ENCODE peak calls at places on chromosomes 4 and X, in four cellular contexts. B, M, P and K are unnamed samples.

GRCh38 chr4:131499139-131499873 is 1649.8 kb upstream of the PCDH10 start:
- DNase-seq in P (peak), M (peak), B (no peak), K (peak)

GRCh38 chr4:15162465-15163283 is 160.4 kb downstream of the CPEB2 start:
- DNase-seq in M (peak), P (peak), B (no peak), K (no peak)

GRCh38 chrX:24026403-24026801 is 584 bp downstream of the KLHL15 start:
- DNase-seq in M (no peak), B (no peak), P (peak), K (peak)

GRCh38 chr4:106473515-106473914 is 104.9 kb upstream of the GIMD1 start:
- DNase-seq in P (no peak), M (no peak), B (no peak), K (no peak)

GRCh38 chr4:139265654-139266053 is 14.4 kb downstream of the MGARP start:
- DNase-seq in M (no peak), P (no peak), B (no peak), K (no peak)

GRCh38 chrX:104310084-104310483 is 55.4 kb upstream of the ESX1 start:
- DNase-seq in B (no peak), M (peak), P (peak), K (peak)

GRCh38 chrX:154751121-154751668 is 318 bp upstream of the GAB3 start:
- DNase-seq in B (no peak), M (no peak), P (no peak), K (no peak)

GRCh38 chrX:106035064-106035463 is 3.5 kb downstream of the SERPINA7 start:
- DNase-seq in P (no peak), B (no peak), M (no peak), K (no peak)

GRCh38 chrX:123084797-123085196 is 99.3 kb upstream of the GRIA3 start:
- DNase-seq in M (no peak), B (no peak), P (peak), K (no peak)

GRCh38 chrX:85992811-85993229 is 54.5 kb downstream of the CHM start:
- DNase-seq in P (peak), B (no peak), M (peak), K (no peak)

GRCh38 chrX:136488706-136489105 is 959 bp downstream of the BRS3 start:
- DNase-seq in M (no peak), P (no peak), B (no peak), K (no peak)

GRCh38 chr4:74440356-74440755 is 4.6 kb upstream of the AREG start:
- DNase-seq in B (no peak), P (no peak), M (no peak), K (no peak)

GRCh38 chr4:101865501-101866062 is 75.1 kb downstream of the BANK1 start:
- DNase-seq in B (no peak), M (peak), P (peak), K (peak)

GRCh38 chr4:69025191-69025998 is 70.9 kb upstream of the UGT2B7 start:
- DNase-seq in B (peak), P (peak), M (no peak), K (no peak)

GRCh38 chrX:110759785-110760184 is 35.8 kb downstream of the CHRDL1 start:
- DNase-seq in P (no peak), M (peak), B (no peak), K (no peak)

GRCh38 chr4:57146444-57146843 is 36.3 kb upstream of the IGFBP7 start:
- DNase-seq in M (no peak), P (no peak), B (no peak), K (no peak)

GRCh38 chr4:20353646-20354045 is 101.9 kb downstream of the SLIT2 start:
- DNase-seq in M (no peak), B (no peak), P (no peak), K (no peak)

GRCh38 chr4:22720091-22720490 is 27.4 kb downstream of the GBA3 start:
- DNase-seq in P (peak), B (no peak), M (peak), K (no peak)

GRCh38 chr4:154984616-154985015 is 203.5 kb downstream of the RBM46 start:
- DNase-seq in P (no peak), M (no peak), B (no peak), K (no peak)

GRCh38 chrX:47648376-47648775 is 2.0 kb downstream of the ELK1 start:
- DNase-seq in P (no peak), M (peak), B (no peak), K (no peak)

GRCh38 chrX:119638725-119639471 is 32.7 kb upstream of the NKRF start:
- DNase-seq in B (no peak), M (peak), P (no peak), K (no peak)

GRCh38 chr4:156568479-156568878 is 403.1 kb downstream of the PDGFC start:
- DNase-seq in B (no peak), M (no peak), P (no peak), K (no peak)

GRCh38 chrX:149491812-149492211 is 13.3 kb downstream of the IDS start:
- DNase-seq in B (no peak), M (no peak), P (no peak), K (no peak)

GRCh38 chr4:99144070-99144469 is at the start of gene ADH4:
- DNase-seq in P (no peak), B (no peak), M (peak), K (no peak)

GRCh38 chr4:139645458-139645857 is 20.2 kb upstream of the MGST2 start:
- DNase-seq in P (no peak), M (no peak), B (no peak), K (peak)

GRCh38 chr4:173652283-173652931 is 122.4 kb upstream of the HAND2 start:
- DNase-seq in P (no peak), B (no peak), M (no peak), K (no peak)

GRCh38 chrX:13778916-13779315 is 38.0 kb downstream of the GPM6B start:
- DNase-seq in B (no peak), M (peak), P (no peak), K (no peak)

GRCh38 chr4:25769251-25769650 is 93.5 kb downstream of the SEL1L3 start:
- DNase-seq in P (no peak), M (peak), B (no peak), K (no peak)

GRCh38 chr4:78325244-78326187 is 226.1 kb upstream of the ANXA3 start:
- DNase-seq in P (no peak), B (no peak), M (no peak), K (no peak)

GRCh38 chr4:86108152-86108551 is 251.7 kb downstream of the MAPK10 start:
- DNase-seq in M (peak), B (no peak), P (no peak), K (no peak)

GRCh38 chrX:130108647-130109428 is 1.5 kb downstream of the ELF4 start:
- DNase-seq in B (no peak), M (no peak), P (no peak), K (peak)

GRCh38 chr4:6419452-6420028 is 52.9 kb downstream of the PPP2R2C start:
- DNase-seq in P (no peak), B (no peak), M (peak), K (no peak)

GRCh38 chr4:40844261-40844660 is 94.5 kb downstream of the NSUN7 start:
- DNase-seq in B (no peak), M (no peak), P (no peak), K (no peak)

GRCh38 chrX:52346462-52347165 is 22.2 kb upstream of the XAGE2 start:
- DNase-seq in M (peak), P (no peak), B (no peak), K (peak)

GRCh38 chrX:45771560-45772340 is 571.1 kb upstream of the DIPK2B start:
- DNase-seq in P (peak), M (peak), B (no peak), K (peak)

GRCh38 chr4:142226014-142226413 is 589.6 kb downstream of the IL15 start:
- DNase-seq in B (no peak), M (no peak), P (no peak), K (no peak)

GRCh38 chrX:104282326-104282725 is 27.6 kb upstream of the ESX1 start:
- DNase-seq in M (no peak), P (no peak), B (no peak), K (no peak)

GRCh38 chrX:10577863-10578262 is 42.5 kb downstream of the MID1 start:
- DNase-seq in B (no peak), M (no peak), P (no peak), K (no peak)

GRCh38 chrX:31459361-31459760 is 387.5 kb upstream of the FTHL17 start:
- DNase-seq in B (no peak), M (peak), P (no peak), K (no peak)

GRCh38 chrX:40470830-40471429 is 109.8 kb upstream of the ATP6AP2 start:
- DNase-seq in M (no peak), P (peak), B (peak), K (no peak)

GRCh38 chrX:40471965-40472648 is 108.7 kb upstream of the ATP6AP2 start:
- DNase-seq in P (peak), M (peak), B (peak), K (peak)

GRCh38 chrX:40473460-40474204 is 107.1 kb upstream of the ATP6AP2 start:
- DNase-seq in P (no peak), B (no peak), M (no peak), K (no peak)

GRCh38 chrX:40476958-40477357 is 103.8 kb upstream of the ATP6AP2 start:
- DNase-seq in B (no peak), M (no peak), P (no peak), K (no peak)

GRCh38 chrX:40474205-40474626 is 106.6 kb upstream of the ATP6AP2 start:
- DNase-seq in P (peak), M (peak), B (peak), K (no peak)
- H3K14ac ChIP-seq in P (no peak), M (no peak), B (no peak), K (no peak)

DNA sequence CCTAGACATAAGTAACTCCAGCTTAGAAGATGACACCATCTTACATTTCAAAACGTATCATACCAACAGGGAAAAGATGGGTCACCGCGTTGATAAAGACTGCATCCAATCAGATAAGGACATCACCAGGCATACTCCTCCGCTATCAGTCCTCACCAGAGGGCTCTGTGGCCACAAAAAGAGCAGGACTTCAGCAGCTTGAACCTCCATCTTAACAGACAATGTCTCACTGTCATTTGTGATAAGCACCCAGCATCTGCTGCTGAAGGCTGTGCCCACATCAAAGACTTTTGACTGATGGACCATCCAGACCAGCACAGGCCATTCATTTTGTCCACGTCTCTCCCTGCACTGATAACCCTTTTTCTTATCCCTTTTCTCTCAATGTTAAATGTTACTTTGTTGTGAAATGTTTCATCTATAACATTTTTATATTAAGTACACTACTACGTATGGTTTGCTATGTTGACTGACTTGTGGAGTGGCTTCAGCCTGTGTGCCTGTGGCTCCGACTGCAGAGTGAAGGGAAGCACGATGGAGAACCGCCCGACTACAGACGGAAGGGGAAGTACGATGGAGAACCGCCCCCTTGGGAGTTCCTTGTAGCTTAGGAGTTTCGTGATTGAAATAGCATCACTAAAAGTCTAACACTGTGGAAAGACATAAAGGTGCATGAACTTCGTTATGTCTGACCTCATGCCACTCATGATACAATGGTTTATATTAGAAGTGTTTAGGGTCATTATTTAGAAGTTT is 595.4 kb upstream of the AGA start:
- DNase-seq in M (no peak), B (no peak), P (no peak), K (no peak)
- H3K14ac ChIP-seq in M (no peak), B (no peak), P (no peak), K (no peak)

GRCh38 chr4:626201-627091 is 1.1 kb downstream of the PDE6B start:
- DNase-seq in M (no peak), B (peak), P (no peak), K (no peak)
- H3K14ac ChIP-seq in M (no peak), B (no peak), P (no peak), K (no peak)

GRCh38 chr4:3510481-3510880 is 21.7 kb downstream of the LRPAP1 start:
- DNase-seq in M (no peak), B (no peak), P (no peak), K (no peak)
- H3K14ac ChIP-seq in M (no peak), B (no peak), P (no peak), K (no peak)

DNA sequence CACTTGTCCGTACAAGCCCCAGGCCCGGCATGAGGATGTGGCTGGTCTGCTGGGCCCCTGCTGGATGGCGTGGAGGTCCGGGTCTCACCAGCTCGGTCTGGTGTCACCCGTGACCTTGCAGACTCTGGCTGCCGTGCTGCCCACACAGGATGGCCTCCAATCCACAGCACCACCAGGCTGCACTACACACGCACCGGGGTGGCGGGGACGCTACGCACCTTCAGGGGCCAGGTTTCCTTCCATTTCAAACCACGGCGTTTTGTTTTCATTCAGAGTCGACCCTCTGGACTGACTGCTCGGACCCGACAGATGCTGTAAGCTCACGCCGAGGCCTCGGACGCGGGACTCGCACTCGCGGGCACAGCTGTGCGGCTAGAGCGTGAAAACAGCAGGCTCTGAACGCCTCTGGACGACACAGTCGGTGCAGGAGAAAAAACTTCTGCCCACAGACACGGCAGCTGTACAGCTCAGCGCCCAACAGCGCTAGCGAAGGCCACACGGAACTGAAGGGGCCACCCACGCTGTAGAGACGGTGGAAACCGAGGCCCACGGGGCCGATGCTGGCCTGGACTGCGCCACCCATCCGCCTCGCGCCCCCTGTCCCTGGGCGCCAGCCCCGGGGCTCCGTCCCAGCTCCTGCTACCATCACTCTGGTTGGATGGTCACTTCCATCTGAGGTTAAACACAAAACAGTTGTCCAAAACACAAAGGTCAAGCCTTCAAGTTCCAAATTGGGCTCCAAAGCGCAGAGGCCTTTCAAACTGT is 40.0 kb downstream of the FAM53A start:
- DNase-seq in M (no peak), B (no peak), P (no peak), K (no peak)
- H3K14ac ChIP-seq in M (no peak), B (no peak), P (no peak), K (peak)

GRCh38 chr4:169270810-169271691 is at the start of gene SH3RF1:
- DNase-seq in M (peak), P (peak), B (peak), K (peak)
- H3K14ac ChIP-seq in M (peak), P (peak), B (peak), K (peak)

GRCh38 chrX:54808109-54808604 is 612 bp downstream of the MAGED2 start:
- DNase-seq in P (peak), B (peak), M (no peak), K (peak)
- H3K14ac ChIP-seq in P (no peak), B (no peak), M (peak), K (peak)